ENCODE peak calls at places on chromosome 4, in seven cellular contexts. I is BJ; O is T-helper 9 cell; P is activated T-cell treated with anti-CD3 and anti-CD28 coated beads, Interleukin-2, amount 50 U/mL, for 72 hours; B is Caco-2; D is HS-27A; C is fibroblast of lung. R is an unnamed sample.

GRCh38 chr4:98527528-98527927 is 130.9 kb downstream of the TSPAN5 start:
- DNase-seq in I (no peak), O (no peak), P (no peak), B (no peak), D (no peak), C (no peak), R (no peak)

GRCh38 chr4:140083320-140083719 is 70.7 kb downstream of the MAML3 start:
- DNase-seq in I (no peak), O (no peak), P (no peak), B (no peak), D (no peak), C (no peak), R (no peak)

GRCh38 chr4:173001571-173001970 is 167.0 kb upstream of the GALNT7 start:
- DNase-seq in I (no peak), O (no peak), P (no peak), B (no peak), D (no peak), C (peak), R (no peak)

GRCh38 chr4:146643812-146644401 is 5.2 kb downstream of the POU4F2 start:
- DNase-seq in I (no peak), O (no peak), P (no peak), B (no peak), D (no peak), C (peak), R (no peak)

GRCh38 chr4:168880811-168881595 is 129.1 kb downstream of the CBR4 start:
- DNase-seq in I (no peak), O (no peak), P (no peak), B (no peak), D (no peak), C (no peak), R (no peak)

GRCh38 chr4:152965614-152966013 is 29.5 kb downstream of the FHDC1 start:
- DNase-seq in I (no peak), O (no peak), P (no peak), B (no peak), D (no peak), C (peak), R (no peak)

GRCh38 chr4:168408620-168409019 is 71.7 kb downstream of the DDX60L start:
- DNase-seq in I (peak), O (no peak), P (no peak), B (no peak), D (peak), C (peak), R (no peak)

GRCh38 chr4:187065396-187065795 is 341.7 kb upstream of the FAT1 start:
- DNase-seq in I (peak), O (no peak), P (no peak), B (no peak), D (no peak), C (no peak), R (no peak)

R was measured in stomach.